ENCODE peak calls at places on chromosomes 12 and 14, in nine cellular contexts. P, F, Q, A, O, W, U, X and L are unnamed samples.

GRCh38 chr14:65949711-65950516 is 536.3 kb upstream of the CCDC196 start:
- DNase-seq in P (no peak), Q (peak; percentile 37), O (no peak), U (peak; percentile 64), W (no peak), F (peak; percentile 60), A (no peak), X (no peak), L (peak; percentile 53)

GRCh38 chr12:3038931-3039510 is 38.2 kb upstream of the TSPAN9 start:
- DNase-seq in W (no peak), U (no peak), O (no peak), F (no peak), Q (no peak), X (no peak), P (no peak), A (no peak), L (no peak)

GRCh38 chr12:56119361-56119796 is 1.3 kb downstream of the ZC3H10 start:
- DNase-seq in P (peak; percentile 62), O (peak; percentile 75), Q (peak; percentile 46), A (peak; percentile 77), X (peak; percentile 72), F (peak; percentile 87), U (no peak), W (peak; percentile 93), L (no peak)

GRCh38 chr12:62758216-62758615 is 176.7 kb downstream of the PPM1H start:
- DNase-seq in U (no peak), X (no peak), P (no peak), F (no peak), W (no peak), A (no peak), O (no peak), Q (no peak), L (no peak)

GRCh38 chr12:110699591-110700445 is 10.9 kb upstream of the HVCN1 start:
- DNase-seq in Q (peak; percentile 28), U (no peak), A (peak; percentile 59), P (no peak), W (no peak), O (no peak), X (no peak), F (peak; percentile 60), L (no peak)

GRCh38 chr12:21330682-21331253 is 3.9 kb downstream of the SLCO1A2 start:
- DNase-seq in O (no peak), P (no peak), A (no peak), X (peak; percentile 40), W (no peak), U (no peak), Q (no peak), F (no peak), L (no peak)

GRCh38 chr12:48818831-48819590 is 715 bp downstream of the CACNB3 start:
- DNase-seq in A (no peak), P (no peak), W (peak; percentile 59), O (no peak), F (no peak), X (no peak), Q (no peak), U (no peak), L (no peak)

GRCh38 chr12:55938826-55939501 is 8.0 kb downstream of the DGKA start:
- DNase-seq in X (no peak), A (no peak), P (no peak), O (no peak), U (no peak), Q (no peak), F (no peak), W (no peak), L (no peak)

GRCh38 chr12:84329933-84330332 is 582.7 kb downstream of the SLC6A15 start:
- DNase-seq in Q (no peak), F (no peak), W (no peak), P (no peak), A (no peak), O (no peak), U (no peak), X (no peak), L (no peak)

GRCh38 chr14:102394717-102395378 is 32.1 kb downstream of the TECPR2 start:
- DNase-seq in O (no peak), Q (no peak), X (no peak), U (no peak), W (no peak), F (no peak), A (no peak), P (no peak), L (no peak)

GRCh38 chr12:52217223-52217622 is 15.8 kb upstream of the KRT7 start:
- DNase-seq in U (peak; percentile 89), W (peak; percentile 76), Q (peak; percentile 73), A (no peak), O (no peak), F (peak; percentile 44), P (peak; percentile 89), X (no peak), L (peak; percentile 89)

GRCh38 chr12:33536431-33536830 is 96.8 kb upstream of the SYT10 start:
- DNase-seq in W (no peak), P (no peak), X (no peak), A (no peak), Q (no peak), U (no peak), F (no peak), O (no peak), L (no peak)

DNA sequence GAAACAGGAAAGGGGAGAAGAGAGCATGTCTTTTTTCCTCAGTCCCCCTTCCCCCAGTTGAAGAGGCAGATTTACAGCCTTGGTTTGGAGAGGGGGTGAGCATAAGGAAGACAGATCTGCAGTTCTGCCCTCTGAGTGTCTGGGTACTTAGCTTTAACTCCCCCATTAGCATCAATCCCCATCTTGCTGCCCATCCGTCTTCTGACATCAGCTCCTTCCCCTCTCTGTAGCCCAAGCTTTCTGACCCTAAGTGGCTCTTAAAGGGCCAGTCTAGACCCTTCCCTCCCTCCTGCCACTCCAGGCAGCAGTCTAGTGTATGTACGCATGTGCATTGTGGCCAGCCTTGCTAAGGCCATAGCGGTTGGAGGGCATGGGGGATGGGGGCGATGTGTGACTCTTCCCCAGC is 7.3 kb downstream of the GPR84 start:
- DNase-seq in F (no peak), U (no peak), A (no peak), X (no peak), O (no peak), Q (no peak), P (no peak), W (no peak), L (no peak)
- H3K4me1 ChIP-seq in F (peaks cover 24% of the 10 kb centered on the region), U (peaks cover 42% of the 10 kb centered on the region), A (peaks cover 52% of the 10 kb centered on the region), X (peaks cover 74% of the 10 kb centered on the region), O (no peaks in the 10 kb centered on the region), Q (peaks cover 43% of the 10 kb centered on the region), P (no peaks in the 10 kb centered on the region), W (peaks cover 11% of the 10 kb centered on the region), L (peaks cover 15% of the 10 kb centered on the region)

GRCh38 chr12:108825205-108825950 is 32.0 kb downstream of the SSH1 start:
- DNase-seq in F (no peak), O (no peak), U (no peak), Q (no peak), A (no peak), W (no peak), X (no peak), P (no peak), L (no peak)

GRCh38 chr12:108823804-108824203 is 33.6 kb downstream of the SSH1 start:
- DNase-seq in U (no peak), P (peak; percentile 32), W (no peak), A (no peak), Q (no peak), O (no peak), X (no peak), F (no peak), L (no peak)

GRCh38 chr12:108827941-108828340 is 29.4 kb downstream of the SSH1 start:
- DNase-seq in P (no peak), X (no peak), O (no peak), F (no peak), U (no peak), Q (no peak), A (no peak), W (no peak), L (no peak)

GRCh38 chr12:108826807-108827721 is 30.3 kb downstream of the SSH1 start:
- DNase-seq in F (no peak), O (no peak), X (no peak), W (no peak), U (peak; percentile 35), A (no peak), Q (no peak), P (no peak), L (no peak)

GRCh38 chr12:108826115-108826806 is 31.1 kb downstream of the SSH1 start:
- DNase-seq in Q (peak; percentile 45), W (no peak), X (no peak), F (peak; percentile 78), P (no peak), A (peak; percentile 47), U (peak; percentile 60), O (peak; percentile 83), L (no peak)
- H3K4me1 ChIP-seq in Q (peaks cover 96% of the 10 kb centered on the region), W (peaks cover 20% of the 10 kb centered on the region), X (peaks cover 29% of the 10 kb centered on the region), F (peaks cover 80% of the 10 kb centered on the region), P (peaks cover 15% of the 10 kb centered on the region), A (peaks cover 14% of the 10 kb centered on the region), U (peaks cover 85% of the 10 kb centered on the region), O (no peaks in the 10 kb centered on the region), L (peaks cover 10% of the 10 kb centered on the region)

GRCh38 chr12:104569348-104570173 is 112.8 kb downstream of the CHST11 start:
- DNase-seq in X (no peak), P (no peak), U (peak; percentile 51), W (no peak), A (no peak), F (no peak), O (peak; percentile 35), Q (no peak), L (no peak)

GRCh38 chr12:104570174-104570907 is 113.6 kb downstream of the CHST11 start:
- DNase-seq in F (no peak), X (no peak), Q (no peak), W (no peak), O (no peak), P (no peak), A (no peak), U (no peak), L (no peak)

GRCh38 chr12:104571328-104571727 is 114.6 kb downstream of the CHST11 start:
- DNase-seq in F (no peak), A (no peak), U (no peak), O (no peak), Q (no peak), P (no peak), X (no peak), W (no peak), L (no peak)

GRCh38 chr12:104567832-104568490 is 111.2 kb downstream of the CHST11 start:
- DNase-seq in Q (peak; percentile 16), F (no peak), X (no peak), O (no peak), A (no peak), P (no peak), U (no peak), W (no peak), L (no peak)

GRCh38 chr12:104568881-104569280 is 112.1 kb downstream of the CHST11 start:
- DNase-seq in U (no peak), F (no peak), X (no peak), O (no peak), W (no peak), P (no peak), A (no peak), Q (no peak), L (no peak)
- H3K4me1 ChIP-seq in U (peaks cover 31% of the 10 kb centered on the region), F (no peaks in the 10 kb centered on the region), X (peaks cover 4% of the 10 kb centered on the region), O (no peaks in the 10 kb centered on the region), W (no peaks in the 10 kb centered on the region), P (no peaks in the 10 kb centered on the region), A (no peaks in the 10 kb centered on the region), Q (peaks cover 55% of the 10 kb centered on the region), L (no peaks in the 10 kb centered on the region)

DNA sequence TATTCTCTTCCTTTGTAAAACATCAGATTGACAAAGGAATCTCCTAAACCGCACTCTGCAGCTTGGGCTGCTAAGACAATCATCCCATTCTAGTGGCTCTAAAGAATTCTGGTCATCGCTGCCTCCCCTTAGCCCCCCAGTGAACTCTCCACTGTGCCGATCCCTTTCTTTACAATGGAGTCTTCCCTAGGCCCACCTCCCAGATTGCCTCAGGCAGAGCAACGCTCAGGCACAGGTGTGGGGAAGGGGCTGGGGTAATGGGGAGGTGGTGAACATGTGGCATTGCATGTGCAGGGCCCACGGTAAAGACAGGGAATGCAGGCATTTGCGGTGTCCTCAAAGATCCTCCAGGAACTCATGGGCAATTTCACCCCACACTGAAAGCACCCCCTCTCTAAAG is 86.3 kb downstream of the PLEKHG3 start:
- DNase-seq in A (no peak), U (no peak), W (no peak), Q (no peak), O (no peak), P (no peak), X (peak; percentile 23), F (no peak), L (no peak)
- H3K4me1 ChIP-seq in A (no peaks in the 10 kb centered on the region), U (no peaks in the 10 kb centered on the region), W (no peaks in the 10 kb centered on the region), Q (no peaks in the 10 kb centered on the region), O (no peaks in the 10 kb centered on the region), P (no peaks in the 10 kb centered on the region), X (no peaks in the 10 kb centered on the region), F (peaks cover 16% of the 10 kb centered on the region), L (no peaks in the 10 kb centered on the region)